ENCODE peak calls at places on chromosomes 7 and 10, in seven cellular contexts. One of them, this sample, is unnamed.

GRCh38 chr10:21363087-21363752 is 162.3 kb downstream of the SKIDA1 start:
- DNase-seq in PC-3: peak; percentile 60
- DNase-seq in BJ: no peak
- DNase-seq in HFF-Myc: no peak
- DNase-seq in left ventricle myocardium inferior: no peak
- DNase-seq in upper lobe of left lung: no peak
- DNase-seq in esophagus squamous epithelium: no peak
- DNase-seq in this sample: no peak

GRCh38 chr7:100543586-100543985 is 4.6 kb downstream of the AGFG2 start:
- DNase-seq in PC-3: no peak
- DNase-seq in BJ: no peak
- DNase-seq in HFF-Myc: no peak
- DNase-seq in left ventricle myocardium inferior: no peak
- DNase-seq in upper lobe of left lung: no peak
- DNase-seq in esophagus squamous epithelium: no peak
- DNase-seq in this sample: no peak

GRCh38 chr7:73823873-73824597 is 6.8 kb upstream of the CLDN4 start:
- DNase-seq in PC-3: no peak
- DNase-seq in BJ: no peak
- DNase-seq in HFF-Myc: no peak
- DNase-seq in left ventricle myocardium inferior: no peak
- DNase-seq in upper lobe of left lung: no peak
- DNase-seq in esophagus squamous epithelium: no peak
- DNase-seq in this sample: no peak

GRCh38 chr7:32378991-32379390 is 111.2 kb downstream of the LSM5 start:
- DNase-seq in PC-3: peak; percentile 24
- DNase-seq in BJ: no peak
- DNase-seq in HFF-Myc: no peak
- DNase-seq in left ventricle myocardium inferior: no peak
- DNase-seq in upper lobe of left lung: no peak
- DNase-seq in esophagus squamous epithelium: no peak
- DNase-seq in this sample: no peak

GRCh38 chr10:86035791-86036543 is 330.6 kb downstream of the GRID1 start:
- DNase-seq in PC-3: no peak
- DNase-seq in BJ: no peak
- DNase-seq in HFF-Myc: no peak
- DNase-seq in left ventricle myocardium inferior: no peak
- DNase-seq in upper lobe of left lung: no peak
- DNase-seq in esophagus squamous epithelium: no peak
- DNase-seq in this sample: no peak

GRCh38 chr10:72753760-72754231 is 61.9 kb downstream of the MCU start:
- DNase-seq in PC-3: no peak
- DNase-seq in BJ: no peak
- DNase-seq in HFF-Myc: no peak
- DNase-seq in left ventricle myocardium inferior: no peak
- DNase-seq in upper lobe of left lung: no peak
- DNase-seq in esophagus squamous epithelium: no peak
- DNase-seq in this sample: no peak

GRCh38 chr10:51244739-51245138 is 170.5 kb downstream of the PRKG1 start:
- DNase-seq in PC-3: peak; percentile 37
- DNase-seq in BJ: peak; percentile 80
- DNase-seq in HFF-Myc: no peak
- DNase-seq in left ventricle myocardium inferior: no peak
- DNase-seq in upper lobe of left lung: no peak
- DNase-seq in esophagus squamous epithelium: no peak
- DNase-seq in this sample: peak; percentile 40

GRCh38 chr7:98250789-98251188 is 1.2 kb downstream of the TECPR1 start:
- DNase-seq in PC-3: peak; percentile 21
- DNase-seq in BJ: no peak
- DNase-seq in HFF-Myc: no peak
- DNase-seq in left ventricle myocardium inferior: no peak
- DNase-seq in upper lobe of left lung: no peak
- DNase-seq in esophagus squamous epithelium: no peak
- DNase-seq in this sample: no peak

GRCh38 chr10:110923856-110924493 is 4.6 kb downstream of the SHOC2 start:
- DNase-seq in PC-3: peak; percentile 27
- DNase-seq in BJ: no peak
- DNase-seq in HFF-Myc: no peak
- DNase-seq in left ventricle myocardium inferior: no peak
- DNase-seq in upper lobe of left lung: no peak
- DNase-seq in esophagus squamous epithelium: no peak
- DNase-seq in this sample: no peak

GRCh38 chr7:101255841-101256240 is 11.0 kb upstream of the FIS1 start:
- DNase-seq in PC-3: no peak
- DNase-seq in BJ: no peak
- DNase-seq in HFF-Myc: no peak
- DNase-seq in left ventricle myocardium inferior: no peak
- DNase-seq in upper lobe of left lung: no peak
- DNase-seq in esophagus squamous epithelium: no peak
- DNase-seq in this sample: no peak

GRCh38 chr10:1100143-1100542 is 44.0 kb downstream of the WDR37 start:
- DNase-seq in PC-3: no peak
- DNase-seq in BJ: no peak
- DNase-seq in HFF-Myc: no peak
- DNase-seq in left ventricle myocardium inferior: no peak
- DNase-seq in upper lobe of left lung: no peak
- DNase-seq in esophagus squamous epithelium: no peak
- DNase-seq in this sample: no peak

GRCh38 chr7:45974540-45975360 is 53.7 kb upstream of the IGFBP3 start:
- DNase-seq in PC-3: no peak
- DNase-seq in BJ: no peak
- DNase-seq in HFF-Myc: no peak
- DNase-seq in left ventricle myocardium inferior: no peak
- DNase-seq in upper lobe of left lung: no peak
- DNase-seq in esophagus squamous epithelium: no peak
- DNase-seq in this sample: no peak

GRCh38 chr7:27133409-27134157 is 3.0 kb upstream of the HOXA4 start:
- DNase-seq in PC-3: no peak
- DNase-seq in BJ: no peak
- DNase-seq in HFF-Myc: no peak
- DNase-seq in left ventricle myocardium inferior: no peak
- DNase-seq in upper lobe of left lung: no peak
- DNase-seq in esophagus squamous epithelium: no peak
- DNase-seq in this sample: no peak

GRCh38 chr10:34689053-34689452 is 126.0 kb downstream of the PARD3 start:
- DNase-seq in PC-3: peak; percentile 66
- DNase-seq in BJ: no peak
- DNase-seq in HFF-Myc: no peak
- DNase-seq in left ventricle myocardium inferior: no peak
- DNase-seq in upper lobe of left lung: no peak
- DNase-seq in esophagus squamous epithelium: no peak
- DNase-seq in this sample: peak; percentile 66

GRCh38 chr7:116632349-116632748 is 39.6 kb upstream of the MET start:
- DNase-seq in PC-3: no peak
- DNase-seq in BJ: no peak
- DNase-seq in HFF-Myc: no peak
- DNase-seq in left ventricle myocardium inferior: no peak
- DNase-seq in upper lobe of left lung: no peak
- DNase-seq in esophagus squamous epithelium: no peak
- DNase-seq in this sample: peak; percentile 18

DNA sequence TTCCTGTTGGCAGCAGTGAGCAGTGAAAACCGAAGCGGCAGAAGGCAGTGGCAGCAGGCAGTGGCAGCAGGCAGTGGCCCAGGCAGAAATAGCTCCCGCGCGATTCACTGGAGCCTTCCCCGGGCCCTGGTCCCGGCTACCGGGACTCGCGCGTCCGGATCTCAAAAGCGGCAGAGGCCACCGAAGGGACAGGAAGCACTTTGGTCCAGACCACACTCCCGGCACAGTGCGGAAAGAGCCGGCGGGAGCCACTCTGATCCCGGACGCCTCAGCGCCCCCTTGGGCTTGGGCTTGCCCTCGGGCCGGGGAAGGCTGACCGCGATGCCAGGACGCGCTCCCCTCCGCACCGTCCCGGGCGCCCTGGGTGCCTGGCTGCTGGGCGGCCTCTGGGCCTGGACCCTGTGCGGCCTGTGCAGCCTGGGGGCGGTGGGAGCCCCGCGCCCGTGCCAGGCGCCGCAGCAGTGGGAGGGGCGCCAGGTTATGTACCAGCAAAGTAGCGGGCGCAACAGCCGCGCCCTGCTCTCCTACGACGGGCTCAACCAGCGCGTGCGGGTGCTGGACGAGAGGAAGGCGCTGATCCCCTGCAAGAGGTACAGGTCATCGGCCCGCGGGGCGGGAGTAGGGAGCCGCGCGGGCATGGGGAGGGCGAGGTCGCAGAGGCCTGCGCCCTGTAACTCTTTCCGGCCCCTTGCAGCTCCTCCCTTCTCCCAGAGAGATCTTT is at the start of gene EPDR1:
- DNase-seq in PC-3: peak; percentile 78
- DNase-seq in BJ: no peak
- DNase-seq in HFF-Myc: no peak
- DNase-seq in left ventricle myocardium inferior: peak; percentile 43
- DNase-seq in upper lobe of left lung: peak; percentile 89
- DNase-seq in esophagus squamous epithelium: no peak
- DNase-seq in this sample: no peak
- H3K4me3 ChIP-seq in PC-3: peak within 1 kb of the TSS; percentile 83
- H3K4me3 ChIP-seq in BJ: peak within 1 kb of the TSS; percentile 41
- H3K4me3 ChIP-seq in HFF-Myc: no peak within 1 kb of the TSS
- H3K4me3 ChIP-seq in left ventricle myocardium inferior: peak within 1 kb of the TSS; percentile 83
- H3K4me3 ChIP-seq in upper lobe of left lung: peak within 1 kb of the TSS; percentile 61
- H3K4me3 ChIP-seq in esophagus squamous epithelium: peak within 1 kb of the TSS; percentile 79
- H3K4me3 ChIP-seq in this sample: peak within 1 kb of the TSS; percentile 55

DNA sequence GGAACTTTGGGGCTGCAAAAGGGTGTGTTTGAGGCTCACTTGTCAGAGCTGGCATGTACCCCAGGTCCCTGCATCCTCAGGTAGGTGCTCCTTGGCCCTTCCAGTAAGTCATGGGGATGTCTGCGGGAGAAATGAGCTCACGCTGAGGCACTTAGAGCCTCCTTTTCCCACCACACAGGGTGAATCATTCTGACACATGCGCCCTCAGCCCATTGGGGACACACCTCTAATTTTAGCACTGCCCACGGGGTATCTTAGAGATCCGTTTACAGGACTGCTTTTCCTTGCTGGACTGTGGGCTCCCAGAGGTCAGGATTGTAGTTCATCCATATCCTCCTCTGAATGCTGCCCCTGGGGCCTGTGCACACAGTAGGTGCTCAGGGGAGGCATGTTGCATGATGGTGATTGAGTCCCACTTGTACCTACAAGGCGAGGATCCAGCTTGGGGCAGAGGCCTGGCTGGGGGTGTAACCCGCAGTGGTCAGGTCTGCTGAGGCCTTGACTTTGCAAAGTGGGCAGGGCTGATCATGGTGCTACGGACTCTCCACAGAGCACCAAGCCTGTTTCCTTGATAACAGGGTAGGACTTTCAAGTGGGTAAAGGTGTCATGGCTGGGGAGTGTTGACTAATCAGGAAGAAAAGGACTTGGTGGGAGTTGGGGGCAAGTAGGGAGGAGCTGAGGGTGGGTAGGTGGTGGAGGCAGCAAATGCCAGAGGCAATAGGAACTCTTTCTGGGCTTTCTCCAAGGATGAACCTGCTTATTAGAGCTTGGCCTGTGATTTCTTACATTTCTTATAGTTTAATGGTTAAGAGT is 5.8 kb downstream of the TSPAN15 start:
- DNase-seq in PC-3: peak; percentile 82
- DNase-seq in BJ: no peak
- DNase-seq in HFF-Myc: no peak
- DNase-seq in left ventricle myocardium inferior: no peak
- DNase-seq in upper lobe of left lung: no peak
- DNase-seq in esophagus squamous epithelium: no peak
- DNase-seq in this sample: peak; percentile 70
- TF ChIP-seq CTCF in PC-3: no peak
- TF ChIP-seq CTCF in BJ: no peak
- TF ChIP-seq CTCF in HFF-Myc: no peak
- TF ChIP-seq CTCF in left ventricle myocardium inferior: no peak
- TF ChIP-seq CTCF in upper lobe of left lung: no peak
- TF ChIP-seq CTCF in esophagus squamous epithelium: no peak
- TF ChIP-seq CTCF in this sample: no peak

DNA sequence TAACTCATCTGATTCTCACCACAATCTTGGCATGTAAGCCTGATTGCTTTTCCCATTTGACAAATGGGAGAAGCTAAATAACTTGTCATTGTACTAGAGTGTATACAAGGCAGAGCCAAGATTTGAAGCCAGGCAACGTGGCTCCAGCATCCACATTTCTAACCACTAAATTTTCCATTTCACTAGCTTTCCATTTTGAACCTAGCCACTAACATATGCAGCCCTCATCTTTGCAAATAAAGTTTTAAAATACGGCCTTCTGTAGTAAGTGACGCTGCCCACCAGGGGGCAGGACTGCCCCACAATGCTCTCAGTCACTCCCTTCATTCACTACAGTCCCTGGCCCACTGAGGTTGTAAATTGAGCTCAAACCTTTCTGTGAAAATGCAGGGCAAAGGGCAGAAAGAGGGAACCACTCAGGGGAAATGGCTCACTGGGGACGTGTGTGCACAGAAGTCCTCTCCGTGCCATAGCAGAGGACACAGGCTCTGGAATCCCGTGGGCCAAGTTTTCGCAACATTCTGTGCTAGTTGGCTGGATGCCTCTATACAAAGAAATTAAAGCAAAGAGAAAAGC is 315.7 kb downstream of the TNS3 start:
- DNase-seq in PC-3: peak; percentile 80
- DNase-seq in BJ: peak; percentile 10
- DNase-seq in HFF-Myc: no peak
- DNase-seq in left ventricle myocardium inferior: peak; percentile 44
- DNase-seq in upper lobe of left lung: no peak
- DNase-seq in esophagus squamous epithelium: no peak
- DNase-seq in this sample: peak; percentile 75
- H3K4me3 ChIP-seq in PC-3: no peak overlapping the region
- H3K4me3 ChIP-seq in BJ: no peak overlapping the region
- H3K4me3 ChIP-seq in HFF-Myc: no peak overlapping the region
- H3K4me3 ChIP-seq in left ventricle myocardium inferior: no peak overlapping the region
- H3K4me3 ChIP-seq in upper lobe of left lung: no peak overlapping the region
- H3K4me3 ChIP-seq in esophagus squamous epithelium: no peak overlapping the region
- H3K4me3 ChIP-seq in this sample: no peak overlapping the region

GRCh38 chr10:122525788-122526187 is 34.8 kb upstream of the DMBT1 start:
- DNase-seq in PC-3: peak; percentile 33
- DNase-seq in BJ: no peak
- DNase-seq in HFF-Myc: no peak
- DNase-seq in left ventricle myocardium inferior: no peak
- DNase-seq in upper lobe of left lung: no peak
- DNase-seq in esophagus squamous epithelium: no peak
- DNase-seq in this sample: no peak
- TF ChIP-seq CTCF in PC-3: peak; percentile 52
- TF ChIP-seq CTCF in BJ: no peak
- TF ChIP-seq CTCF in HFF-Myc: no peak
- TF ChIP-seq CTCF in left ventricle myocardium inferior: peak; percentile 48
- TF ChIP-seq CTCF in upper lobe of left lung: peak; percentile 65
- TF ChIP-seq CTCF in esophagus squamous epithelium: peak; percentile 30
- TF ChIP-seq CTCF in this sample: peak; percentile 16

DNA sequence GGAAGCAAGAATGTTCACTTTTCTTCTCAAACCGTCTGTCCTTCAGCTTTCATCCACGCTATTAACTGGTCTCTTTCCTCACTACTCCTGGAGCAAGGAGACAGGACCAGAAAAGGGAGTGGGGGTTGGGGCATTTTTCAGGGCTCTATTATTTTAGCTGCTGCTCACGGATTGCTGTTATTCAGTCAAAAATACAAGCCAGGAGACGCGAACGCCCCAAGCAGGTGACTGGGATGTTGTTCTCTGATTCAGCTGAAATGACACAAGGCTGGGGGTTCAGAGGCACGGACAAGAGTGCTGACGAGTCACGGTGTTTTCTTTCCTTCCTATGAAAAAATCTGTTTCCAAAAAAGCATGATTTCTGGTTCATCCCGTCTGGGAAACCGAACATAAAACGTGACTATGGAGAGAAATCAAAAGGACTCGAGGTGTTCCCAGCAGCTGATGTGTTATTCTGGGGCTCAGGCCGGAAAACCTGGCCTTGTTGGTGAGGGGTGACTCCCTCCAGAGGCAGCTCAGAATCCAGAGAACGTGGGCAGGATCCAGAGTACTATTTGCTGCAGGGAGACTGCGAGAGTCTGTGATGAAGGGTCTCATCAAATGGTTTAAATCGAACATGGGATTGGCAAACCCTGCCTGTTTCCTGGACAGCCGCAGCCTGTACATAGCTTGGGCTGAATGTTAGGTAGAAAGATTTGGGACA is 3.5 kb upstream of the INHBA start:
- DNase-seq in PC-3: peak; percentile 46
- DNase-seq in BJ: no peak
- DNase-seq in HFF-Myc: no peak
- DNase-seq in left ventricle myocardium inferior: no peak
- DNase-seq in upper lobe of left lung: no peak
- DNase-seq in esophagus squamous epithelium: no peak
- DNase-seq in this sample: no peak
- H3K4me3 ChIP-seq in PC-3: peak overlapping the region; percentile 68
- H3K4me3 ChIP-seq in BJ: no peak overlapping the region
- H3K4me3 ChIP-seq in HFF-Myc: no peak overlapping the region
- H3K4me3 ChIP-seq in left ventricle myocardium inferior: peak overlapping the region; percentile 69
- H3K4me3 ChIP-seq in upper lobe of left lung: no peak overlapping the region
- H3K4me3 ChIP-seq in esophagus squamous epithelium: peak overlapping the region; percentile 73
- H3K4me3 ChIP-seq in this sample: no peak overlapping the region

This sample was measured in fibroblast of mammary gland.